ENCODE peak calls at places on chromosomes 1 and 21, in eight cellular contexts. R is neural crest cell; A is iPS-NIHi11; O is stimulated activated CD8-positive, alpha-beta memory T cell treated with anti-CD3 and anti-CD28 coated beads, Interleukin-4, amount 100 ng/mL, for 1 hour; L is M059J; Q is HAP-1; I is CD4-positive, CD25-positive, alpha-beta regulatory T cell; C is Right ventricle myocardium inferior. M is an unnamed sample.

GRCh38 chr1:150516050-150516591 is 569 bp downstream of the FALEC start:
- DNase-seq in R (no peak), A (no peak), O (no peak), L (peak), Q (no peak), I (no peak), C (no peak), M (no peak)

GRCh38 chr1:86194491-86195034 is 38.0 kb upstream of the COL24A1 start:
- DNase-seq in R (no peak), A (no peak), O (no peak), L (peak), Q (no peak), I (no peak), C (no peak), M (no peak)

GRCh38 chr1:114008352-114009041 is 29.2 kb downstream of the OLFML3 start:
- DNase-seq in R (no peak), A (no peak), O (no peak), L (no peak), Q (no peak), I (no peak), C (no peak), M (peak)

GRCh38 chr1:201312298-201312697 is 29.0 kb downstream of the PKP1 start:
- DNase-seq in R (no peak), A (no peak), O (no peak), L (no peak), Q (no peak), I (no peak), C (no peak), M (no peak)

GRCh38 chr1:36988741-36989193 is 45.5 kb downstream of the GRIK3 start:
- DNase-seq in R (peak), A (no peak), O (no peak), L (no peak), Q (peak), I (no peak), C (no peak), M (no peak)

GRCh38 chr21:31124005-31124404 is 85.7 kb upstream of the KRTAP19-8 start:
- DNase-seq in R (no peak), A (no peak), O (no peak), L (no peak), Q (no peak), I (no peak), C (no peak), M (no peak)

GRCh38 chr1:218488986-218489385 is 143.8 kb downstream of the TGFB2 start:
- DNase-seq in R (no peak), A (peak), O (no peak), L (peak), Q (no peak), I (no peak), C (no peak), M (peak)

GRCh38 chr1:208298593-208299233 is 54.5 kb upstream of the PLXNA2 start:
- DNase-seq in R (no peak), A (no peak), O (no peak), L (no peak), Q (no peak), I (no peak), C (peak), M (no peak)

GRCh38 chr1:161200421-161200991 is 1.7 kb upstream of the ADAMTS4 start:
- DNase-seq in R (no peak), A (no peak), O (no peak), L (no peak), Q (no peak), I (no peak), C (no peak), M (no peak)

GRCh38 chr1:205387845-205388244 is 31.1 kb upstream of the KLHDC8A start:
- DNase-seq in R (no peak), A (no peak), O (no peak), L (no peak), Q (no peak), I (no peak), C (no peak), M (no peak)

GRCh38 chr1:51973587-51974474 is 16.7 kb downstream of the RAB3B start:
- DNase-seq in R (no peak), A (no peak), O (no peak), L (peak), Q (no peak), I (no peak), C (no peak), M (no peak)

GRCh38 chr21:41827951-41828883 is 50.9 kb downstream of the PRDM15 start:
- DNase-seq in R (no peak), A (peak), O (no peak), L (peak), Q (no peak), I (no peak), C (no peak), M (no peak)

GRCh38 chr1:12614402-12615165 is 3.4 kb downstream of the DHRS3 start:
- DNase-seq in R (no peak), A (no peak), O (no peak), L (no peak), Q (no peak), I (no peak), C (no peak), M (no peak)

GRCh38 chr21:29170935-29171334 is 40.5 kb downstream of the MAP3K7CL start:
- DNase-seq in R (no peak), A (no peak), O (no peak), L (no peak), Q (no peak), I (no peak), C (no peak), M (no peak)

GRCh38 chr1:5891736-5892135 is 100.5 kb downstream of the NPHP4 start:
- DNase-seq in R (no peak), A (no peak), O (no peak), L (peak), Q (no peak), I (no peak), C (no peak), M (peak)

GRCh38 chr1:235304549-235305451 is 23.2 kb downstream of the ARID4B start:
- DNase-seq in R (no peak), A (no peak), O (no peak), L (peak), Q (peak), I (peak), C (no peak), M (no peak)

GRCh38 chr1:119266858-119267257 is 101.7 kb upstream of the HAO2 start:
- DNase-seq in R (no peak), A (no peak), O (no peak), L (no peak), Q (no peak), I (no peak), C (no peak), M (no peak)

GRCh38 chr1:166685200-166685599 is 154.1 kb upstream of the POGK start:
- DNase-seq in R (no peak), A (no peak), O (no peak), L (no peak), Q (no peak), I (no peak), C (no peak), M (no peak)

GRCh38 chr1:236185687-236186086 is 43.3 kb downstream of the GPR137B start:
- DNase-seq in R (no peak), A (no peak), O (no peak), L (no peak), Q (no peak), I (no peak), C (no peak), M (no peak)

GRCh38 chr1:17587693-17588047 is 48.2 kb downstream of the ARHGEF10L start:
- DNase-seq in R (no peak), A (peak), O (no peak), L (peak), Q (no peak), I (no peak), C (no peak), M (peak)

GRCh38 chr1:171742577-171742922 is 685 bp upstream of the VAMP4 start:
- DNase-seq in R (no peak), A (peak), O (no peak), L (peak), Q (no peak), I (peak), C (no peak), M (peak)

GRCh38 chr1:186754542-186755150 is 74.1 kb upstream of the PLA2G4A start:
- DNase-seq in R (no peak), A (no peak), O (no peak), L (peak), Q (no peak), I (no peak), C (no peak), M (no peak)

GRCh38 chr1:203093754-203094410 is 8.1 kb upstream of the MYOG start:
- DNase-seq in R (no peak), A (no peak), O (no peak), L (peak), Q (no peak), I (no peak), C (no peak), M (no peak)

GRCh38 chr1:1910651-1911389 is 4.2 kb upstream of the CALML6 start:
- DNase-seq in R (no peak), A (no peak), O (no peak), L (no peak), Q (no peak), I (no peak), C (peak), M (no peak)

GRCh38 chr1:55337801-55338447 is 122.8 kb upstream of the USP24 start:
- DNase-seq in R (no peak), A (peak), O (no peak), L (peak), Q (peak), I (no peak), C (no peak), M (peak)

GRCh38 chr1:200038987-200039848 is 11.7 kb downstream of the NR5A2 start:
- DNase-seq in R (no peak), A (peak), O (no peak), L (peak), Q (peak), I (no peak), C (peak), M (no peak)

GRCh38 chr1:212754193-212754592 is 37.4 kb downstream of the NSL1 start:
- DNase-seq in R (no peak), A (no peak), O (no peak), L (no peak), Q (no peak), I (no peak), C (no peak), M (no peak)

GRCh38 chr1:89948726-89949345 is 46.1 kb upstream of the ZNF326 start:
- DNase-seq in R (no peak), A (no peak), O (no peak), L (no peak), Q (no peak), I (no peak), C (no peak), M (no peak)

GRCh38 chr1:204207136-204207616 is 6.6 kb downstream of the GOLT1A start:
- DNase-seq in R (peak), A (peak), O (peak), L (peak), Q (peak), I (peak), C (no peak), M (peak)

GRCh38 chr21:44868707-44869106 is 4.8 kb downstream of the PTTG1IP start:
- DNase-seq in R (no peak), A (no peak), O (no peak), L (no peak), Q (no peak), I (no peak), C (no peak), M (no peak)

GRCh38 chr21:27513016-27513415 is 546.1 kb upstream of the ADAMTS5 start:
- DNase-seq in R (no peak), A (no peak), O (no peak), L (peak), Q (no peak), I (no peak), C (no peak), M (peak)

GRCh38 chr1:65179148-65179547 is 31.1 kb downstream of the AK4 start:
- DNase-seq in R (no peak), A (no peak), O (no peak), L (peak), Q (no peak), I (no peak), C (no peak), M (no peak)

GRCh38 chr1:177873238-177873637 is 96.6 kb downstream of the SEC16B start:
- DNase-seq in R (no peak), A (no peak), O (no peak), L (peak), Q (no peak), I (no peak), C (no peak), M (peak)

GRCh38 chr1:206738370-206739366 is 31.9 kb upstream of the IL19 start:
- DNase-seq in R (no peak), A (peak), O (no peak), L (peak), Q (no peak), I (no peak), C (no peak), M (no peak)

GRCh38 chr1:119010201-119010600 is 22.1 kb upstream of the TBX15 start:
- DNase-seq in R (no peak), A (no peak), O (no peak), L (peak), Q (no peak), I (no peak), C (no peak), M (peak)

GRCh38 chr1:44628962-44629756 is 45.1 kb downstream of the TMEM53 start:
- DNase-seq in R (no peak), A (no peak), O (no peak), L (peak), Q (no peak), I (no peak), C (no peak), M (no peak)